ENCODE peak calls at places on chromosomes 7 and 10, in six cellular contexts. X, G, J, D, R and L are unnamed samples.

GRCh38 chr10:132464256-132465192 is 67.5 kb downstream of the PWWP2B start:
- DNase-seq in G (no peak), X (peak), J (peak), D (no peak), R (no peak), L (no peak)

GRCh38 chr10:69685802-69686585 is 55.9 kb downstream of the FAM241B start:
- DNase-seq in G (no peak), R (no peak), X (peak), D (no peak), J (no peak), L (no peak)

GRCh38 chr7:143375298-143376034 is 5.7 kb upstream of the ZYX start:
- DNase-seq in J (peak), X (no peak), G (no peak), D (no peak), R (no peak), L (peak)

GRCh38 chr7:108156897-108157605 is 26.9 kb upstream of the LAMB4 start:
- DNase-seq in X (no peak), R (no peak), G (no peak), D (no peak), J (no peak), L (no peak)

GRCh38 chr7:69691734-69692133 is 93.5 kb downstream of the AUTS2 start:
- DNase-seq in G (no peak), R (no peak), D (no peak), X (no peak), J (no peak), L (no peak)

GRCh38 chr7:134892002-134892693 is 94.2 kb upstream of the AGBL3 start:
- DNase-seq in D (no peak), J (no peak), G (peak), R (no peak), X (no peak), L (no peak)

GRCh38 chr10:5668429-5668828 is 2.0 kb upstream of the ASB13 start:
- DNase-seq in R (no peak), J (no peak), D (no peak), G (no peak), X (no peak), L (no peak)

GRCh38 chr10:45063605-45064231 is 63.0 kb downstream of the ZNF22 start:
- DNase-seq in J (no peak), G (no peak), R (peak), D (no peak), X (no peak), L (no peak)